ENCODE peak calls at places on chromosomes 12 and 14, in seven cellular contexts. F, Z, U, K, S, R and I are unnamed samples.
A peak's percentile ranks its signal among the peaks of the same experiment; 100 is the strongest.

GRCh38 chr12:124396544-124397398 is 101.9 kb downstream of the RFLNA start:
- DNase-seq in F (no peak), Z (no peak), U (no peak), K (peak; percentile 93), S (no peak), R (no peak), I (no peak)

GRCh38 chr12:104167519-104168458 is 29.8 kb upstream of the NFYB start:
- DNase-seq in F (no peak), Z (no peak), U (no peak), K (no peak), S (no peak), R (no peak), I (no peak)

GRCh38 chr12:80201908-80202307 is 102.6 kb downstream of the OTOGL start:
- DNase-seq in F (no peak), Z (peak; percentile 66), U (no peak), K (no peak), S (no peak), R (no peak), I (no peak)

GRCh38 chr14:24088095-24088494 is 6.0 kb upstream of the PCK2 start:
- DNase-seq in F (no peak), Z (no peak), U (no peak), K (no peak), S (no peak), R (no peak), I (no peak)

GRCh38 chr12:121391619-121392324 is 8.1 kb upstream of the RNF34 start:
- DNase-seq in F (no peak), Z (no peak), U (no peak), K (peak; percentile 79), S (no peak), R (peak; percentile 78), I (no peak)

GRCh38 chr12:27615331-27615891 is 80.8 kb upstream of the REP15 start:
- DNase-seq in F (no peak), Z (peak; percentile 32), U (no peak), K (no peak), S (no peak), R (no peak), I (no peak)

GRCh38 chr12:46998811-46999368 is 80.5 kb upstream of the PCED1B start:
- DNase-seq in F (no peak), Z (no peak), U (no peak), K (no peak), S (no peak), R (no peak), I (no peak)

GRCh38 chr12:88052686-88053085 is 23.5 kb upstream of the C12orf50 start:
- DNase-seq in F (no peak), Z (peak; percentile 20), U (no peak), K (no peak), S (no peak), R (peak; percentile 26), I (no peak)

GRCh38 chr14:57382283-57382682 is 8.1 kb upstream of the NAA30 start:
- DNase-seq in F (no peak), Z (no peak), U (no peak), K (no peak), S (no peak), R (no peak), I (no peak)

GRCh38 chr12:114355389-114356088 is 50.4 kb downstream of the TBX5 start:
- DNase-seq in F (no peak), Z (no peak), U (no peak), K (no peak), S (no peak), R (peak; percentile 21), I (no peak)

GRCh38 chr14:92093320-92093719 is 13.1 kb downstream of the ATXN3 start:
- DNase-seq in F (no peak), Z (no peak), U (no peak), K (no peak), S (no peak), R (no peak), I (no peak)

GRCh38 chr12:50261654-50262053 is 21.7 kb downstream of the LIMA1 start:
- DNase-seq in F (no peak), Z (no peak), U (no peak), K (no peak), S (no peak), R (no peak), I (no peak)
- TF ChIP-seq CTCF in F (no peak), Z (peak; percentile 13), U (no peak), K (no peak), S (no peak), R (no peak), I (no peak)

DNA sequence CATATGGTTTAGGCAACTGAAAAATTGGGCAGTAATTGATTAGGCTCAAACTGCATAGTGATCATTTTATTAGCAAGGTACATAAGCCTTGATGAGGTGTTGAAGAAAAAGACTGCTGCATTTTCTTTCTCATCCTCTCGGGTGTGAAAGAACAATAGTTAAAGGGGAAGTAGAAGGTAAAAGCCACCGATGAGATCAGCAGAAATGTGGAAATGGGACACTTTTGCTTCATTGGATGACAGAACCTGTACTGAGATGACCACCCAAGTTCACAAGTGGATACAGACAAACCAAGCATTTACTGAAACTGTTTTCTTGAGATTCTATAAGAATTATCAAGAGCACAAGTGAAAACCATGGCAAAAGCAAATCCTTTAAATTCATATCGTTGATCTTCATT is 184.0 kb downstream of the TMX1 start:
- DNase-seq in F (no peak), Z (no peak), U (no peak), K (no peak), S (no peak), R (no peak), I (no peak)
- TF ChIP-seq CTCF in F (no peak), Z (no peak), U (no peak), K (no peak), S (no peak), R (no peak), I (no peak)

GRCh38 chr12:40342010-40342409 is 117.2 kb downstream of the LRRK2 start:
- DNase-seq in F (no peak), Z (no peak), U (no peak), K (no peak), S (no peak), R (peak; percentile 12), I (no peak)

GRCh38 chr12:40331886-40332285 is 107.1 kb downstream of the LRRK2 start:
- DNase-seq in F (no peak), Z (no peak), U (no peak), K (no peak), S (no peak), R (no peak), I (no peak)

GRCh38 chr12:40338071-40338470 is 113.3 kb downstream of the LRRK2 start:
- DNase-seq in F (no peak), Z (no peak), U (no peak), K (no peak), S (no peak), R (no peak), I (no peak)

DNA sequence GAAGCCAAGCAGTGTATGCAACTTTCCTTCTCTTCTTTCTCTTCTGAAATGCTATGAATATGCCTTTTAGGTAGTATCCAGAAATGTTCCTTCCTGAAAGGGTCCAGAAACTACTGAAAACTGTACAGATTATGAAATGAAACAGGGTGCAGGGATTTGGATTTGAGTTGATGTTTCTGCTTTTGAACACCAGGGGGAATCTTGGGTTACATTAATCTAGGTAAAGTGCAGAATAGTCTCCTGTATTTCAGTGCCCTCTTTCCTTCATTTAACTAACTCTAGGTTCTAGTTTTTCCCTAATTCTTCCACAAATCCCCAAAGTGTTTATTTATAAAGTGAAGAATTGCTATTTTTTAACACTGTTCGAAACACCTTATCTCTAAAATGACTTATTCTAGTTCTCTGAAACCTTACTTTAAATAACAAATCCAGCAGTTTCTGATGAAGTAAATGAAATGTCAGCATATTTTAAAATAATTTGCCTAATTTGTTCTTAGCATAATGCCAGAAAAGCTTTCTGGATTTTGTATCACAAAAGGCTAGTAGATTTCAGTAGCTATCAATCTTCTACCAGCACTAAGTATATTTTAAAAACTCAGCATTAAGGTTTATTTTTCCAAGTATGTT is 111.9 kb downstream of the LRRK2 start:
- DNase-seq in F (no peak), Z (peak; percentile 26), U (no peak), K (no peak), S (no peak), R (peak; percentile 10), I (no peak)
- TF ChIP-seq CTCF in F (no peak), Z (peak; percentile 57), U (peak; percentile 7), K (no peak), S (no peak), R (peak; percentile 47), I (peak; percentile 28)

GRCh38 chr12:113103756-113104450 is 31.7 kb downstream of the RASAL1 start:
- DNase-seq in F (peak; percentile 42), Z (peak; percentile 21), U (no peak), K (no peak), S (no peak), R (no peak), I (no peak)
- TF ChIP-seq CTCF in F (no peak), Z (no peak), U (no peak), K (no peak), S (no peak), R (no peak), I (no peak)

GRCh38 chr14:59331217-59331616 is 134.0 kb downstream of the GPR135 start:
- DNase-seq in F (no peak), Z (no peak), U (no peak), K (no peak), S (no peak), R (no peak), I (no peak)

GRCh38 chr14:59332727-59333126 is 132.5 kb downstream of the GPR135 start:
- DNase-seq in F (no peak), Z (no peak), U (no peak), K (no peak), S (no peak), R (no peak), I (no peak)

GRCh38 chr14:59328410-59328809 is 136.8 kb downstream of the GPR135 start:
- DNase-seq in F (no peak), Z (no peak), U (no peak), K (no peak), S (no peak), R (no peak), I (no peak)

GRCh38 chr14:59333235-59333634 is 131.9 kb downstream of the GPR135 start:
- DNase-seq in F (no peak), Z (peak; percentile 11), U (no peak), K (no peak), S (no peak), R (no peak), I (no peak)

GRCh38 chr14:59330455-59330854 is 134.7 kb downstream of the GPR135 start:
- DNase-seq in F (no peak), Z (no peak), U (no peak), K (no peak), S (no peak), R (peak; percentile 49), I (no peak)
- TF ChIP-seq CTCF in F (no peak), Z (no peak), U (no peak), K (no peak), S (no peak), R (peak; percentile 12), I (no peak)